ENCODE peak calls at places on chromosome 4, in seven cellular contexts. O, G, U, W, M, R and I are unnamed samples.

GRCh38 chr4:128220286-128221235 is 67.1 kb downstream of the PGRMC2 start:
- DNase-seq in O (peak; percentile 75), G (peak; percentile 15), U (peak; percentile 62), W (no peak), M (no peak), R (no peak), I (peak; percentile 19)

GRCh38 chr4:20043992-20044391 is 207.7 kb upstream of the SLIT2 start:
- DNase-seq in O (no peak), G (no peak), U (no peak), W (no peak), M (peak; percentile 12), R (no peak), I (no peak)

GRCh38 chr4:17941731-17942130 is 79.8 kb downstream of the LCORL start:
- DNase-seq in O (peak; percentile 5), G (no peak), U (no peak), W (no peak), M (no peak), R (no peak), I (no peak)

GRCh38 chr4:16029329-16029728 is 54.5 kb downstream of the PROM1 start:
- DNase-seq in O (peak; percentile 79), G (no peak), U (no peak), W (no peak), M (peak; percentile 65), R (no peak), I (no peak)

GRCh38 chr4:10164877-10165283 is 48.3 kb upstream of the WDR1 start:
- DNase-seq in O (peak; percentile 42), G (peak; percentile 77), U (peak; percentile 31), W (no peak), M (no peak), R (peak; percentile 69), I (peak; percentile 27)

GRCh38 chr4:98604723-98605122 is 53.7 kb downstream of the TSPAN5 start:
- DNase-seq in O (no peak), G (no peak), U (no peak), W (no peak), M (no peak), R (no peak), I (no peak)

GRCh38 chr4:41144812-41145211 is 69.5 kb downstream of the APBB2 start:
- DNase-seq in O (no peak), G (no peak), U (no peak), W (no peak), M (no peak), R (no peak), I (no peak)

GRCh38 chr4:140681201-140681600 is 75.0 kb downstream of the TBC1D9 start:
- DNase-seq in O (no peak), G (no peak), U (no peak), W (no peak), M (no peak), R (no peak), I (no peak)

GRCh38 chr4:141713185-141713584 is 76.8 kb downstream of the IL15 start:
- DNase-seq in O (peak; percentile 12), G (no peak), U (no peak), W (no peak), M (no peak), R (no peak), I (no peak)

GRCh38 chr4:71202703-71203102 is 136.1 kb upstream of the SLC4A4 start:
- DNase-seq in O (no peak), G (no peak), U (no peak), W (no peak), M (no peak), R (no peak), I (no peak)

GRCh38 chr4:169968999-169969398 is 57.2 kb downstream of the MFAP3L start:
- DNase-seq in O (peak; percentile 11), G (no peak), U (peak; percentile 57), W (no peak), M (no peak), R (no peak), I (no peak)

GRCh38 chr4:25638221-25638601 is 17.4 kb upstream of the SLC34A2 start:
- DNase-seq in O (no peak), G (no peak), U (no peak), W (no peak), M (no peak), R (no peak), I (no peak)

GRCh38 chr4:7052923-7053715 is 9.9 kb downstream of the TADA2B start:
- DNase-seq in O (no peak), G (no peak), U (no peak), W (peak; percentile 96), M (no peak), R (peak; percentile 52), I (no peak)

GRCh38 chr4:15396157-15396800 is 31.6 kb upstream of the C1QTNF7 start:
- DNase-seq in O (peak; percentile 48), G (peak; percentile 64), U (peak; percentile 41), W (no peak), M (no peak), R (peak; percentile 56), I (no peak)

GRCh38 chr4:32002037-32002747 is 1282.0 kb downstream of the PCDH7 start:
- DNase-seq in O (no peak), G (peak; percentile 65), U (no peak), W (no peak), M (no peak), R (no peak), I (no peak)

GRCh38 chr4:100982345-100982744 is 365.0 kb downstream of the PPP3CA start:
- DNase-seq in O (no peak), G (no peak), U (no peak), W (no peak), M (no peak), R (no peak), I (no peak)

GRCh38 chr4:124432500-124432899 is 280.0 kb downstream of the ANKRD50 start:
- DNase-seq in O (peak; percentile 27), G (no peak), U (peak; percentile 73), W (no peak), M (no peak), R (no peak), I (peak; percentile 33)

GRCh38 chr4:140158234-140159030 is 4.4 kb upstream of the MAML3 start:
- DNase-seq in O (peak; percentile 37), G (no peak), U (no peak), W (no peak), M (no peak), R (no peak), I (peak; percentile 86)

GRCh38 chr4:122548452-122548851 is 72.4 kb downstream of the IL21 start:
- DNase-seq in O (peak; percentile 26), G (no peak), U (no peak), W (no peak), M (no peak), R (no peak), I (no peak)

GRCh38 chr4:113445286-113445685 is 316.3 kb downstream of the CAMK2D start:
- DNase-seq in O (peak; percentile 94), G (no peak), U (peak; percentile 23), W (no peak), M (peak; percentile 59), R (peak; percentile 52), I (no peak)

GRCh38 chr4:2583517-2583916 is 47.1 kb downstream of the FAM193A start:
- DNase-seq in O (peak; percentile 41), G (no peak), U (peak; percentile 21), W (no peak), M (no peak), R (no peak), I (peak; percentile 63)

GRCh38 chr4:5988086-5988845 is 30.0 kb downstream of the C4orf50 start:
- DNase-seq in O (no peak), G (no peak), U (no peak), W (no peak), M (no peak), R (no peak), I (no peak)

GRCh38 chr4:110059556-110060191 is 138.7 kb downstream of the ELOVL6 start:
- DNase-seq in O (peak; percentile 13), G (no peak), U (peak; percentile 23), W (no peak), M (peak; percentile 38), R (no peak), I (peak; percentile 59)

DNA sequence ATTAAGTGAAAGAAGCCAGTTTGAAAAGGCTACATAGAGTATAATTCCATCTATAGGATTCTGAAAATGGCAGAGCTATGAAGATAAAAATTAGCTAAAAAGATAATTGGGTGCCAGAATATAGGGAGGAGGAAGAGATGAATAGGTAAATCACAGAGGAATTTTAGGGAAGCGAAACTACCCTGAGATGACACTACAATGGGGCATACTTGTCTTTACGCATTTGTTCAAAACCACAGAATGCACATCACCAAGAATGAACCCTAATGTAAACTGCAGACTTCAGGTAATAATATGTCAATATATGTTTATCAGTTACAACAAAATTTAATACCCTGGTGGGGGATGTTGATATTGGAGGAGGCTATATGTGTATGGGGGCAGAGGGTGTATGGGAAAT is 1342.9 kb downstream of the ADGRL3 start:
- DNase-seq in O (no peak), G (no peak), U (no peak), W (no peak), M (no peak), R (no peak), I (no peak)
- H3K4me3 ChIP-seq in O (no peak overlapping the region), G (no peak overlapping the region), U (no peak overlapping the region), W (no peak overlapping the region), M (no peak overlapping the region), R (no peak overlapping the region), I (no peak overlapping the region)

GRCh38 chr4:53313510-53313909 is 52.4 kb downstream of the SCFD2 start:
- DNase-seq in O (peak; percentile 44), G (peak; percentile 33), U (peak; percentile 46), W (no peak), M (no peak), R (no peak), I (peak; percentile 0)
- TF ChIP-seq CTCF in O (peak; percentile 36), G (peak; percentile 46), U (peak; percentile 29), W (no peak), M (no peak), R (no peak), I (peak; percentile 40)

GRCh38 chr4:8272472-8273428 is 3.2 kb downstream of the HTRA3 start:
- DNase-seq in O (peak; percentile 9), G (no peak), U (no peak), W (peak; percentile 88), M (no peak), R (no peak), I (no peak)

GRCh38 chr4:8269535-8270417 is at the start of gene HTRA3:
- DNase-seq in O (peak; percentile 31), G (no peak), U (no peak), W (no peak), M (no peak), R (no peak), I (no peak)

GRCh38 chr4:8270418-8270771 is 841 bp downstream of the HTRA3 start:
- DNase-seq in O (no peak), G (no peak), U (no peak), W (no peak), M (no peak), R (no peak), I (no peak)

GRCh38 chr4:8271821-8272220 is 2.3 kb downstream of the HTRA3 start:
- DNase-seq in O (no peak), G (no peak), U (no peak), W (peak; percentile 64), M (no peak), R (no peak), I (no peak)

GRCh38 chr4:8270912-8271815 is 1.6 kb downstream of the HTRA3 start:
- DNase-seq in O (no peak), G (no peak), U (no peak), W (peak; percentile 54), M (no peak), R (no peak), I (no peak)
- H3K4me3 ChIP-seq in O (no peak overlapping the region), G (no peak overlapping the region), U (no peak overlapping the region), W (no peak overlapping the region), M (no peak overlapping the region), R (no peak overlapping the region), I (no peak overlapping the region)

DNA sequence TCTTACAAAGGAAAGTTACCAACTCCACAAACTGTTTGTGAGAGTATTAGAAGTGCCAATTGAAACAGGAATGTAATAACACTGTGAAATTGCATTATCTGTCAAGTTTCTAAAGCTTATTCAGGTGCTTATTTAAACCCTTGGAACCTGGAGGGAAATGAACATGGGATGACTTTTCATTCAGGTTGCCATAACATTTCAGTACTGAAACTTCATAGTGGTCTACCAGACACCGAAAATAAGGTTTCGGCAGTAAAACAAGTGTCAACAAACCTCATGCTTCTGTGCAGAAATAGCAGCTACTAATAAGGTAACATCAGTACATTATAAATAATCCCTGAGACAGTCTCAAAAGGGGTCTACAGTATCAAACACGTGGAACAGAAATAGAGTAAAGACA is 890.7 kb upstream of the INTU start:
- DNase-seq in O (no peak), G (no peak), U (no peak), W (no peak), M (no peak), R (no peak), I (no peak)
- TF ChIP-seq CTCF in O (no peak), G (no peak), U (no peak), W (no peak), M (no peak), R (no peak), I (no peak)